ENCODE peak calls at places on chromosomes 6 and 20, in seven cellular contexts. R, V, O, D, T, M and Y are unnamed samples.

GRCh38 chr6:14506656-14507242 is 389.2 kb downstream of the CD83 start:
- DNase-seq in R (peak), V (no peak), O (no peak), D (no peak), T (no peak), M (no peak), Y (no peak)

GRCh38 chr6:85923013-85923430 is 280.3 kb upstream of the SYNCRIP start:
- DNase-seq in R (no peak), V (peak), O (no peak), D (peak), T (peak), M (no peak), Y (peak)

GRCh38 chr6:166317261-166318212 is 9.3 kb upstream of the PRR18 start:
- DNase-seq in R (no peak), V (no peak), O (no peak), D (no peak), T (no peak), M (no peak), Y (no peak)

GRCh38 chr20:44217342-44218092 is 6.9 kb upstream of the OSER1 start:
- DNase-seq in R (peak), V (peak), O (peak), D (peak), T (peak), M (no peak), Y (no peak)

GRCh38 chr6:148720371-148720770 is 26.5 kb upstream of the UST start:
- DNase-seq in R (no peak), V (no peak), O (no peak), D (no peak), T (no peak), M (no peak), Y (no peak)

GRCh38 chr6:133467231-133467981 is 226.2 kb downstream of the EYA4 start:
- DNase-seq in R (no peak), V (no peak), O (no peak), D (no peak), T (no peak), M (no peak), Y (no peak)

GRCh38 chr6:25369043-25369442 is 89.9 kb downstream of the CARMIL1 start:
- DNase-seq in R (no peak), V (no peak), O (no peak), D (peak), T (no peak), M (no peak), Y (no peak)

GRCh38 chr6:32774428-32774827 is 11.1 kb upstream of the HLA-DQB2 start:
- DNase-seq in R (no peak), V (no peak), O (no peak), D (no peak), T (no peak), M (no peak), Y (no peak)

GRCh38 chr20:6169251-6169650 is 46.4 kb upstream of the FERMT1 start:
- DNase-seq in R (no peak), V (no peak), O (no peak), D (no peak), T (no peak), M (no peak), Y (no peak)

GRCh38 chr6:154111025-154111424 is 72.0 kb downstream of the OPRM1 start:
- DNase-seq in R (no peak), V (no peak), O (no peak), D (no peak), T (no peak), M (no peak), Y (no peak)

GRCh38 chr20:13857304-13857703 is 72.5 kb downstream of the NDUFAF5 start:
- DNase-seq in R (no peak), V (no peak), O (no peak), D (no peak), T (no peak), M (no peak), Y (no peak)

GRCh38 chr6:32947552-32948465 is 5.1 kb downstream of the HLA-DMA start:
- DNase-seq in R (peak), V (peak), O (no peak), D (no peak), T (peak), M (no peak), Y (peak)

GRCh38 chr6:136609878-136610706 is 59.9 kb upstream of the MAP7 start:
- DNase-seq in R (peak), V (peak), O (no peak), D (no peak), T (peak), M (no peak), Y (no peak)

GRCh38 chr6:138576303-138576702 is 77.0 kb upstream of the NHSL1 start:
- DNase-seq in R (no peak), V (no peak), O (no peak), D (no peak), T (no peak), M (no peak), Y (no peak)

GRCh38 chr20:32357869-32358631 is at the start of gene ASXL1:
- DNase-seq in R (peak), V (peak), O (peak), D (peak), T (peak), M (peak), Y (peak)

GRCh38 chr6:88174906-88175305 is 8.8 kb upstream of the CNR1 start:
- DNase-seq in R (no peak), V (no peak), O (no peak), D (no peak), T (no peak), M (no peak), Y (no peak)

GRCh38 chr20:50572922-50573777 is 63.0 kb downstream of the PTPN1 start:
- DNase-seq in R (no peak), V (no peak), O (peak), D (peak), T (no peak), M (peak), Y (no peak)

GRCh38 chr6:34543421-34543820 is 12.7 kb downstream of the SPDEF start:
- DNase-seq in R (no peak), V (no peak), O (no peak), D (no peak), T (no peak), M (no peak), Y (no peak)

GRCh38 chr6:80357674-80358073 is 251.2 kb downstream of the BCKDHB start:
- DNase-seq in R (no peak), V (no peak), O (no peak), D (no peak), T (no peak), M (no peak), Y (no peak)

GRCh38 chr6:17979479-17979878 is 8.0 kb downstream of the KIF13A start:
- DNase-seq in R (no peak), V (no peak), O (no peak), D (no peak), T (no peak), M (no peak), Y (no peak)

GRCh38 chr6:160297310-160297709 is 38.7 kb upstream of the SLC22A2 start:
- DNase-seq in R (peak), V (no peak), O (no peak), D (no peak), T (peak), M (no peak), Y (no peak)

GRCh38 chr6:27531772-27532459 is 59.0 kb upstream of the ZNF184 start:
- DNase-seq in R (no peak), V (peak), O (no peak), D (no peak), T (peak), M (no peak), Y (no peak)

GRCh38 chr6:26240157-26240980 is 124.6 kb upstream of the BTN3A2 start:
- DNase-seq in R (peak), V (no peak), O (no peak), D (peak), T (no peak), M (no peak), Y (peak)

GRCh38 chr20:51541189-51542032 is 1.1 kb downstream of the NFATC2 start:
- DNase-seq in R (peak), V (peak), O (peak), D (peak), T (no peak), M (peak), Y (no peak)

GRCh38 chr6:4820704-4821276 is 44.6 kb downstream of the CDYL start:
- DNase-seq in R (no peak), V (no peak), O (no peak), D (no peak), T (no peak), M (no peak), Y (no peak)

GRCh38 chr6:146422789-146423188 is 120.8 kb upstream of the RAB32 start:
- DNase-seq in R (no peak), V (no peak), O (no peak), D (no peak), T (no peak), M (no peak), Y (no peak)

GRCh38 chr20:35514371-35514960 is 15.0 kb downstream of the C20orf173 start:
- DNase-seq in R (no peak), V (peak), O (no peak), D (no peak), T (no peak), M (no peak), Y (no peak)

GRCh38 chr20:46199198-46199597 is 81.1 kb downstream of the CD40 start:
- DNase-seq in R (no peak), V (peak), O (no peak), D (no peak), T (peak), M (no peak), Y (no peak)

GRCh38 chr6:159953091-159953581 is 15.7 kb upstream of the IGF2R start:
- DNase-seq in R (no peak), V (no peak), O (peak), D (peak), T (no peak), M (no peak), Y (no peak)

DNA sequence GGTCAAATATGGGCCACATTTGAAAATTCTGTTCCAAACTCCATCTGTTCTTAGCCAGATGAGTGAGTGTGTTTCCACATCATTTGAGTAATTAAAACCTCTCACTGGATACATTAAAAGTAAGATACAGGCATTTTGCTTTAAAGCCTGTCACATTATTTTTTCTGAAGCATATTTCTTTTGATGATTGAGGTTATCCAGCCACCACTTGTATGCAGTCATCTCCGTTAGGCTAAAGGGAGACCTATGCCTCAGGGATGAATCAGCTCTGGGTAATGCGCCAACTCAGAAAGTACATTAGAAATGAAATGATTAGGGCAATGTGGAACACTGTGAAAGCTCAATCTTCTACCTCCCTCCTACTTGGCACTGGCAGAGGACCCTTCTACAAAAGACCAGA is 90.7 kb downstream of the SNAP25 start:
- DNase-seq in R (no peak), V (no peak), O (no peak), D (no peak), T (peak), M (no peak), Y (no peak)
- TF ChIP-seq EP300 in R (no peak), V (no peak), O (no peak), D (no peak), T (peak), M (no peak), Y (no peak)

DNA sequence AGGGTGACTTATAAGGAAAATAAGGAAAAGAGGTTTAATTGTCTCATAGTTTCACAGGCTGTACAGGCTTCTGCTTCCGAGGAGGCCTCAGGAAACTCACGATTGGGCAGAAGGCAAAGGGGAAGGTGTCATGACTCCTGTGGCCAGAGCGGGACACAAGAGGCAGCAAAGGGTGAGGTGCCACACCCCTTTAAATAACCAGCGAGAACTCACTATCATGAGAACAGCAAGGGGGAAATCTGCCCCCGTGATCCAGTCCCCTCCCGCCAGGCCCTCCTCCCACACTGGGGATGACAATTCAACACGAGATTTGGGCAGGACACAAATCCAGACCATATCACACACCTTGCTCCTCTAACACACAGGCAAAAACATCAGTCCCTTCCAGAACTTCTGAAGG is 254.0 kb downstream of the DLL1 start:
- DNase-seq in R (peak), V (no peak), O (no peak), D (no peak), T (no peak), M (peak), Y (no peak)
- H3K27ac ChIP-seq in R (peak), V (no peak), O (no peak), D (no peak), T (no peak), M (no peak), Y (no peak)

GRCh38 chr6:97668716-97669115 is 385.7 kb upstream of the MMS22L start:
- DNase-seq in R (no peak), V (no peak), O (no peak), D (no peak), T (no peak), M (no peak), Y (peak)
- TF ChIP-seq EP300 in R (no peak), V (no peak), O (no peak), D (no peak), T (no peak), M (no peak), Y (no peak)

GRCh38 chr6:163945813-163946212 is 531.3 kb downstream of the QKI start:
- DNase-seq in R (no peak), V (no peak), O (no peak), D (no peak), T (no peak), M (no peak), Y (no peak)
- H3K27ac ChIP-seq in R (no peak), V (no peak), O (no peak), D (peak), T (no peak), M (peak), Y (no peak)

GRCh38 chr6:158514176-158514575 is 45.7 kb upstream of the TMEM181 start:
- DNase-seq in R (no peak), V (no peak), O (no peak), D (no peak), T (no peak), M (no peak), Y (no peak)
- TF ChIP-seq EP300 in R (no peak), V (no peak), O (no peak), D (no peak), T (no peak), M (no peak), Y (no peak)

GRCh38 chr6:52557389-52558265 is 19.2 kb downstream of the TRAM2 start:
- DNase-seq in R (no peak), V (no peak), O (no peak), D (no peak), T (no peak), M (no peak), Y (no peak)
- H3K27ac ChIP-seq in R (peak), V (no peak), O (peak), D (peak), T (no peak), M (peak), Y (no peak)

GRCh38 chr6:151025076-151025475 is 159.6 kb downstream of the MTHFD1L start:
- DNase-seq in R (no peak), V (no peak), O (no peak), D (no peak), T (no peak), M (no peak), Y (no peak)
- TF ChIP-seq EP300 in R (peak), V (no peak), O (no peak), D (no peak), T (no peak), M (no peak), Y (no peak)